ENCODE peak calls at places on chromosomes 6 and 20, in four cellular contexts. R, M, C and V are unnamed samples.

GRCh38 chr6:27168108-27168507 is 79.4 kb upstream of the PRSS16 start:
- DNase-seq in M (no peak), C (no peak), R (no peak), V (no peak)

GRCh38 chr20:63357921-63358905 is 2.9 kb downstream of the CHRNA4 start:
- DNase-seq in M (no peak), C (no peak), R (no peak), V (no peak)

GRCh38 chr6:152318278-152318677 is 318.9 kb downstream of the SYNE1 start:
- DNase-seq in M (no peak), C (no peak), R (no peak), V (no peak)

GRCh38 chr20:63704749-63705117 is 3.0 kb downstream of the ARFRP1 start:
- DNase-seq in C (peak), M (no peak), R (no peak), V (no peak)

GRCh38 chr6:40274058-40274457 is 313.1 kb downstream of the LRFN2 start:
- DNase-seq in R (no peak), M (no peak), C (no peak), V (no peak)

GRCh38 chr20:51284161-51284560 is 258.4 kb downstream of the NFATC2 start:
- DNase-seq in C (no peak), R (no peak), M (no peak), V (no peak)

GRCh38 chr6:112183271-112183671 is 71.1 kb downstream of the LAMA4 start:
- DNase-seq in C (no peak), M (no peak), R (no peak), V (no peak)

GRCh38 chr6:139290787-139291294 is 957 bp downstream of the TXLNB start:
- DNase-seq in R (no peak), M (no peak), C (no peak), V (no peak)

GRCh38 chr20:18645851-18646250 is 58.0 kb downstream of the DTD1 start:
- DNase-seq in M (no peak), R (no peak), C (no peak), V (no peak)

GRCh38 chr6:46993846-46994245 is 48.3 kb downstream of the ADGRF1 start:
- DNase-seq in M (peak), C (no peak), R (no peak), V (peak)
- TF ChIP-seq ELF1 in M (no peak), C (no peak), R (no peak), V (no peak)

GRCh38 chr6:55674672-55675071 is 95.7 kb upstream of the HMGCLL1 start:
- DNase-seq in M (no peak), C (no peak), R (no peak), V (no peak)

GRCh38 chr6:55675936-55676335 is 96.9 kb upstream of the HMGCLL1 start:
- DNase-seq in M (no peak), R (no peak), C (no peak), V (no peak)

GRCh38 chr6:55679503-55679902 is 100.5 kb upstream of the HMGCLL1 start:
- DNase-seq in R (no peak), M (no peak), C (no peak), V (no peak)

DNA sequence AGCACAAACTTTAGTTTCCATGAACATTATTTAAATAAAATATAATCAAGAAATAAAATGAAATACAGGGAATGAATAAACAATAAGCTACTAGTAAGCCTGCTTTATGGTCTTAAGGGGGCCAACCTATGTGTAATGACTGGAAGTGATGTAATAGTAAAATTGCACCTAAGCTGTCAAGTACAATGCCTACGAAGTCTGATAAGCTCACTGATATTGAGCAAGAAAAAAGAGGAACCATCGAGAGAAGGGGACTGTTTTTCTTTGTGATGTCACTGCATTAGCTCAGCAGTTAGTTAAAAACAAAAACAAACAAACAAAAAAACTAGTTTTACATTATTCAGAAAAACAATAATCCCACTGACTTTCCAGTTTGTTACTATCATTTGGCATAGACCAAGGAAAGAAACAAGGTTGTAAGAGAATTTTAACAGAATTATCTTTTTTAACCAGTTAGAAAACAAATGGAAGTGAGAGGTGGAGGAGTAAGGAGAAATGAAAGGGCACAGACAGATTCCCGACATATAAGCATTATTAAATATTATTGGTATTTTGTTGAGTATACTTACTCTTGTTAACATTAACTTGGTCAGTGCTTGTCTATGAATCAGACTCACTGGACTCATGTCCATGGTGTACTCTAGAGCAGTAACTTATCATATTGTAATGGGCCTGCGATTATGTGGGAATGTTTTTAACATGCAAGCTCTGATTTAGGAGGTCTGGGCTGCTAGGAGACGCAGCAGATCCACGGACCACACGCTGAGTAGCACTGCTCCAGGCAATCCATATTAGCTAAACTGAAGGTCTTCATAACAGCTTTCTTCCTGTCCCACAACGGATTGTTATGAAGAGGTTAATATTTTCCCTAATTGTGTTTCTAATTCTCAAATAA is 99.6 kb upstream of the HMGCLL1 start:
- DNase-seq in C (no peak), M (no peak), R (peak), V (no peak)
- TF ChIP-seq ELF1 in C (no peak), M (no peak), R (no peak), V (no peak)

GRCh38 chr20:47231382-47232042 is 125.0 kb downstream of the ZMYND8 start:
- DNase-seq in R (no peak), C (no peak), M (no peak), V (no peak)
- TF ChIP-seq ELF1 in R (no peak), C (no peak), M (no peak), V (no peak)

GRCh38 chr6:167047554-167047953 is 48.4 kb downstream of the CEP43 start:
- DNase-seq in R (no peak), M (no peak), C (no peak), V (no peak)
- TF ChIP-seq ELF1 in R (no peak), M (no peak), C (no peak), V (no peak)

GRCh38 chr6:128168244-128168643 is 267.4 kb upstream of the THEMIS start:
- DNase-seq in M (peak), C (no peak), R (no peak), V (no peak)
- TF ChIP-seq ELF1 in M (no peak), C (no peak), R (no peak), V (no peak)

DNA sequence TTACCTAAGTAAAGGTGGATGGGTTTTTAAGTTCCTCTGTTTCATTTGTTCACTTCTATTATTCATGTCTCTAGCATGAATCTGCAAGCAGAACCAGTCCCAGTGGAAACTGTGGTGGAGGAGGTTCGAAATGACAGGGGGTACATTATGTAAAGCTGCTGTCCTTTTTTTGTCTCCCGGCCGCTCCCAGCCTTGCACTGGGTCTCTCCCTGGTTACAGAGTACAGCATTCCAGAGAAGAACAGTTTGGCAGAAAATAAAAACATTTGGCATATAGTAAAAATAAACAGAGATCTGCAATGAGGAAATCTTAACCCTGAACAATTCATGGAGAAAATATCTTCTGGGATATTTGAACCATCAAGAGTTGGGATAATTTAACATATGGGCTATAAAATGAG is 34.6 kb upstream of the TAGAP start:
- DNase-seq in C (no peak), R (no peak), M (no peak), V (no peak)
- TF ChIP-seq ELF1 in C (no peak), R (no peak), M (no peak), V (no peak)